ENCODE peak calls at places on chromosomes 1 and 21, in four cellular contexts. One of them, this sample, is unnamed.

GRCh38 chr1:161733526-161733925 is 12.2 kb downstream of the FCRLB start:
- DNase-seq in neural crest cell: no peak
- DNase-seq in GM12865: no peak
- DNase-seq in PC-3: peak; percentile 96
- DNase-seq in this sample: no peak

GRCh38 chr1:207822602-207823451 is 71.0 kb downstream of the CD46 start:
- DNase-seq in neural crest cell: no peak
- DNase-seq in GM12865: peak; percentile 97
- DNase-seq in PC-3: peak; percentile 17
- DNase-seq in this sample: peak; percentile 94

GRCh38 chr1:246726881-246727280 is 2.7 kb downstream of the SCCPDH start:
- DNase-seq in neural crest cell: no peak
- DNase-seq in GM12865: no peak
- DNase-seq in PC-3: no peak
- DNase-seq in this sample: no peak

GRCh38 chr21:38258803-38259485 is 2.2 kb downstream of the KCNJ15 start:
- DNase-seq in neural crest cell: no peak
- DNase-seq in GM12865: no peak
- DNase-seq in PC-3: peak; percentile 22
- DNase-seq in this sample: no peak

GRCh38 chr1:27235827-27236226 is 1.4 kb downstream of the WDTC1 start:
- DNase-seq in neural crest cell: no peak
- DNase-seq in GM12865: peak; percentile 36
- DNase-seq in PC-3: peak; percentile 1
- DNase-seq in this sample: no peak

GRCh38 chr1:85283475-85284199 is 7.2 kb upstream of the BCL10 start:
- DNase-seq in neural crest cell: no peak
- DNase-seq in GM12865: no peak
- DNase-seq in PC-3: no peak
- DNase-seq in this sample: no peak

GRCh38 chr1:15950763-15951295 is 25.1 kb downstream of the ZBTB17 start:
- DNase-seq in neural crest cell: no peak
- DNase-seq in GM12865: no peak
- DNase-seq in PC-3: no peak
- DNase-seq in this sample: no peak

GRCh38 chr1:228835456-228835855 is 100.2 kb downstream of the RHOU start:
- DNase-seq in neural crest cell: no peak
- DNase-seq in GM12865: no peak
- DNase-seq in PC-3: no peak
- DNase-seq in this sample: no peak

GRCh38 chr21:44785620-44786344 is 15.8 kb downstream of the UBE2G2 start:
- DNase-seq in neural crest cell: no peak
- DNase-seq in GM12865: no peak
- DNase-seq in PC-3: peak; percentile 39
- DNase-seq in this sample: no peak

GRCh38 chr1:206757524-206758266 is 12.9 kb upstream of the IL19 start:
- DNase-seq in neural crest cell: no peak
- DNase-seq in GM12865: no peak
- DNase-seq in PC-3: peak; percentile 76
- DNase-seq in this sample: no peak

GRCh38 chr21:34157456-34158025 is 84.2 kb downstream of the MRPS6 start:
- DNase-seq in neural crest cell: no peak
- DNase-seq in GM12865: no peak
- DNase-seq in PC-3: no peak
- DNase-seq in this sample: no peak

GRCh38 chr1:45723248-45723930 is 27.1 kb downstream of the IPP start:
- DNase-seq in neural crest cell: no peak
- DNase-seq in GM12865: no peak
- DNase-seq in PC-3: no peak
- DNase-seq in this sample: no peak

GRCh38 chr1:6584126-6585080 is 4.6 kb downstream of the ZBTB48 start:
- DNase-seq in neural crest cell: no peak
- DNase-seq in GM12865: no peak
- DNase-seq in PC-3: no peak
- DNase-seq in this sample: no peak

GRCh38 chr1:157384252-157384651 is 168.1 kb downstream of the FCRL5 start:
- DNase-seq in neural crest cell: no peak
- DNase-seq in GM12865: no peak
- DNase-seq in PC-3: no peak
- DNase-seq in this sample: no peak
- TF ChIP-seq CTCF in neural crest cell: no peak
- TF ChIP-seq CTCF in GM12865: no peak
- TF ChIP-seq CTCF in PC-3: no peak
- TF ChIP-seq CTCF in this sample: no peak

GRCh38 chr1:18956189-18957135 is at the start of gene IFFO2:
- DNase-seq in neural crest cell: peak; percentile 99
- DNase-seq in GM12865: peak; percentile 95
- DNase-seq in PC-3: peak; percentile 97
- DNase-seq in this sample: peak; percentile 100

GRCh38 chr1:18955116-18955441 is 1.4 kb downstream of the IFFO2 start:
- DNase-seq in neural crest cell: no peak
- DNase-seq in GM12865: peak; percentile 18
- DNase-seq in PC-3: no peak
- DNase-seq in this sample: no peak

GRCh38 chr1:18957136-18957521 is 653 bp upstream of the IFFO2 start:
- DNase-seq in neural crest cell: no peak
- DNase-seq in GM12865: no peak
- DNase-seq in PC-3: no peak
- DNase-seq in this sample: no peak

GRCh38 chr1:18954270-18955071 is 2.0 kb downstream of the IFFO2 start:
- DNase-seq in neural crest cell: no peak
- DNase-seq in GM12865: no peak
- DNase-seq in PC-3: peak; percentile 30
- DNase-seq in this sample: no peak

DNA sequence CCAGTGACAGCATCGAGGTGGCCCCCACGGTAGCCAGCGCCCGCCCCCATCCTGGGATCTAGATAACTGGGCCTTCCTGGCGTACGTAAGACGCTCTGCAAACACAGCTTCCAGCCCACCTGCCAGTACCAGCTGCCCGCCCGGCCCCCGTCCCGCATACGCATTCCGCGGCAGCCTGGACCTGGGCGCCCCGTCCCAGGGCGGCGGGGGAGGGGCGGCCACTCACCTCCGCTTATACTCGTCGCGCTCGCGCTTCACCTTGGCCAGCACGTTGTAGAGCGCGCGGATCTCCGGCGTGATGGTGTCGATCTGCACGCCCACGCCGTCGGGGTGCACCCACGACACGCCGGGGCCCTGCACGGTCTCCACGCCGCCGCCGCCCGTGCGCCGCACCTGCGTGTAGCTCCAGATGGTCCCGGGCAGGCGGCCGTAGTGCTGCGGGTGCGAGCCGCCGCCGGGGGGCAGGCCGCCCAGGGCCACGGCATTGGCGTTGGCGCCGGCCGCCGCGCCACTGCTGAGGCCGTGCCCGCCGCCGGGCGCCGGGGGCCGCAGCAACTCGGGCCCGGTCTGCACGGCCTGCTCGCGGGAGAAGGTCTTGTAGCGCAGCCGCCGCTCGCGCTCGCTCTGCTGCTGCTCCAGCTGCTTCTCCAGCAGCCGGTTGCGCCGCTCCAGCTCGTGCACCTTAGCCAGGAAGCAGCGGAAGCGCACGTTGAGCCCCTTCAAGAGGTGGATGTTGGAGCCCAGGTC is 861 bp downstream of the IFFO2 start:
- DNase-seq in neural crest cell: peak; percentile 29
- DNase-seq in GM12865: peak; percentile 76
- DNase-seq in PC-3: peak; percentile 39
- DNase-seq in this sample: peak; percentile 57
- TF ChIP-seq CTCF in neural crest cell: peak; percentile 21
- TF ChIP-seq CTCF in GM12865: peak; percentile 13
- TF ChIP-seq CTCF in PC-3: no peak
- TF ChIP-seq CTCF in this sample: peak; percentile 51

GRCh38 chr1:205354259-205354904 is 2.3 kb downstream of the KLHDC8A start:
- DNase-seq in neural crest cell: peak; percentile 75
- DNase-seq in GM12865: peak; percentile 75
- DNase-seq in PC-3: peak; percentile 84
- DNase-seq in this sample: peak; percentile 72
- TF ChIP-seq CTCF in neural crest cell: peak; percentile 90
- TF ChIP-seq CTCF in GM12865: peak; percentile 86
- TF ChIP-seq CTCF in PC-3: peak; percentile 95
- TF ChIP-seq CTCF in this sample: peak; percentile 71

GRCh38 chr21:23401278-23401677 is 2206.0 kb downstream of the MRPL39 start:
- DNase-seq in neural crest cell: no peak
- DNase-seq in GM12865: peak; percentile 9
- DNase-seq in PC-3: peak; percentile 61
- DNase-seq in this sample: no peak
- TF ChIP-seq CTCF in neural crest cell: peak; percentile 58
- TF ChIP-seq CTCF in GM12865: peak; percentile 3
- TF ChIP-seq CTCF in PC-3: peak; percentile 68
- TF ChIP-seq CTCF in this sample: no peak

GRCh38 chr1:14921057-14921456 is 232.5 kb upstream of the TMEM51 start:
- DNase-seq in neural crest cell: no peak
- DNase-seq in GM12865: peak; percentile 72
- DNase-seq in PC-3: no peak
- DNase-seq in this sample: no peak
- TF ChIP-seq CTCF in neural crest cell: no peak
- TF ChIP-seq CTCF in GM12865: no peak
- TF ChIP-seq CTCF in PC-3: no peak
- TF ChIP-seq CTCF in this sample: no peak

GRCh38 chr1:13792429-13792828 is 92.4 kb downstream of the PRDM2 start:
- DNase-seq in neural crest cell: no peak
- DNase-seq in GM12865: no peak
- DNase-seq in PC-3: no peak
- DNase-seq in this sample: no peak

GRCh38 chr1:13790290-13791035 is 90.5 kb downstream of the PRDM2 start:
- DNase-seq in neural crest cell: no peak
- DNase-seq in GM12865: no peak
- DNase-seq in PC-3: no peak
- DNase-seq in this sample: no peak

GRCh38 chr1:13786541-13786940 is 86.6 kb downstream of the PRDM2 start:
- DNase-seq in neural crest cell: no peak
- DNase-seq in GM12865: no peak
- DNase-seq in PC-3: no peak
- DNase-seq in this sample: no peak

GRCh38 chr1:13784971-13785370 is 85.0 kb downstream of the PRDM2 start:
- DNase-seq in neural crest cell: no peak
- DNase-seq in GM12865: no peak
- DNase-seq in PC-3: no peak
- DNase-seq in this sample: no peak

GRCh38 chr1:13788795-13789194 is 88.8 kb downstream of the PRDM2 start:
- DNase-seq in neural crest cell: no peak
- DNase-seq in GM12865: no peak
- DNase-seq in PC-3: no peak
- DNase-seq in this sample: no peak
- TF ChIP-seq CTCF in neural crest cell: no peak
- TF ChIP-seq CTCF in GM12865: no peak
- TF ChIP-seq CTCF in PC-3: peak; percentile 33
- TF ChIP-seq CTCF in this sample: no peak

GRCh38 chr1:226181996-226182714 is 4.4 kb downstream of the ACBD3 start:
- DNase-seq in neural crest cell: no peak
- DNase-seq in GM12865: peak; percentile 48
- DNase-seq in PC-3: peak; percentile 78
- DNase-seq in this sample: peak; percentile 43
- TF ChIP-seq CTCF in neural crest cell: no peak
- TF ChIP-seq CTCF in GM12865: peak; percentile 18
- TF ChIP-seq CTCF in PC-3: peak; percentile 78
- TF ChIP-seq CTCF in this sample: no peak

GRCh38 chr1:236338096-236338495 is 56.0 kb upstream of the EDARADD start:
- DNase-seq in neural crest cell: no peak
- DNase-seq in GM12865: no peak
- DNase-seq in PC-3: peak; percentile 27
- DNase-seq in this sample: no peak

GRCh38 chr1:236326432-236326831 is 44.7 kb upstream of the ERO1B start:
- DNase-seq in neural crest cell: no peak
- DNase-seq in GM12865: no peak
- DNase-seq in PC-3: no peak
- DNase-seq in this sample: no peak

GRCh38 chr1:236334893-236335545 is 53.3 kb upstream of the ERO1B start:
- DNase-seq in neural crest cell: no peak
- DNase-seq in GM12865: no peak
- DNase-seq in PC-3: no peak
- DNase-seq in this sample: no peak

GRCh38 chr1:236336084-236336483 is 54.3 kb upstream of the ERO1B start:
- DNase-seq in neural crest cell: no peak
- DNase-seq in GM12865: no peak
- DNase-seq in PC-3: peak; percentile 19
- DNase-seq in this sample: no peak

DNA sequence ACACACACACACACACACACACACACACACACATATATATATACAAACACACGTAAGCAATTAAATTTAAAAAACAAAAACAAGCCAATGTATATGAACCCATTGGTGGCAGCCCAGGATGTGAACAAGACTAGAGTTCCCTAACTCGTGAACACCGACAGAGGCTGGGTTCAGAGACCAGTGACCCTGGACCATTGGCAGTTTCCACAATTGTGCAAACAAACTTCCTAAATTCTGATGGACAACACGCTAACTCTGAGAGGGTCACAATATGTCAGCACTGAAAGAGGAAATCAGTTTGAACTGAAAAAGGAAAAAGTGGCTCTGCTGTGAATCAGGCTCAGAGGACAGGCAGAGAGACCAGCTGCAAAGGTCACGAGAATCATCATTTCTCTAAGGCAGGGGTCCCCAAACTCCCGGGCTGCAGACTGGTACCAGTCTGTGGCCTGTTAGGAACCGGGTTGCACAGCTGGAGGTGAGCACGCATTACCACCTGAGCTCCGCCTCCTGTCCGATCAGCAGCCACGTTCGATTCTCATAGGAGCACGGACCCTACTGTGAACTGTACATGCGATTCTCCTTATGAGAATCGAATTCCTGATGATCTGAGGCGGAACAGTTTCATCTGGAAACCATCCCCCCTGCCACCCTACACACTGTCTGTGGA is 50.5 kb upstream of the ERO1B start:
- DNase-seq in neural crest cell: no peak
- DNase-seq in GM12865: no peak
- DNase-seq in PC-3: no peak
- DNase-seq in this sample: no peak
- TF ChIP-seq CTCF in neural crest cell: no peak
- TF ChIP-seq CTCF in GM12865: no peak
- TF ChIP-seq CTCF in PC-3: no peak
- TF ChIP-seq CTCF in this sample: no peak

DNA sequence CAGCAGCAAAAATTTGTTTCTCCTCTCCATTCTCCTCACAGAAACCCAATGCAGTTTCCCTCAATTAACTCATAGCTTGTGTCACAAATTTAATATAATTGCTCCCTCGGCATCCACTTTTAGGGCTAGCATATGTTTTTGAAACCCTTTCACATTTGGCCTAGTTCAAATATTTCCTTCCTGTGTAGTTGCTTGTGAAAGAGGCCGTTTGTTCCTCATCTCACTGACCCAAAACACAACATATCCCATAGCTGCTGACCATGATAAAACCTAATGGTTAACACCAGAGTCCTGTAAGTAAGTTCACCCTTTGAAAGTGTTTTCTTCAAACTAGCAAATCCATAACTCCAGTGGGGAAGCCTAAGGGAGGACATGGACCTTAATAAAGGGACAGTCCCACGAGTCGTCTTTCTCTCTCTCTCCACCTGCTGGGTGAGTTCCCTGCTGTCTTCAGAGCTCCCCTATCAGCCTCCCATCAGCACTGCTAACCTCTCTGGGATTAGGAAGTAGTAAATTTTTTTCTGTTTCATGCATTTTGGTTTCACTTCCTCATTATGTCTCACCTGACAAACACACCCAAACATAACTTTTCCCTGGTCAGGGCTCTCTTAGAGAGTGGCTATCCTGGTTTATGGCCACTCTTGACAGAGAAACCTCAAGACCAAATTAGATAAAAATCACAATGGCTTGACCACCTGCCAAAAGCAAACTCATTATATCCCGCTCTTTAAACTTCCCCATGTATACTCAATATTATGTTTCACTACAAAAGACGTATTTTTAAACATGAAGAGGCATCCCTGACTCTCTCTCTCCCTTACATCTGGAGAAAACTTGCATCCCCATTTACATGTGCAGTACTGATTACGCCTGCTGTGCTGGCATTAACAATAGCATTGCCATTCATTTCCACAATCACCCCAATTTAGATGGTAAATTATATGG is 177.7 kb upstream of the HP1BP3 start:
- DNase-seq in neural crest cell: no peak
- DNase-seq in GM12865: peak; percentile 69
- DNase-seq in PC-3: peak; percentile 68
- DNase-seq in this sample: peak; percentile 49
- TF ChIP-seq CTCF in neural crest cell: no peak
- TF ChIP-seq CTCF in GM12865: no peak
- TF ChIP-seq CTCF in PC-3: peak; percentile 34
- TF ChIP-seq CTCF in this sample: no peak

This sample was measured in GM13976.